ENCODE peak calls at places on chromosomes 3 and 15, in nine cellular contexts. R is choroid plexus epithelial cell; D is AG10803; N is activated CD4-positive, alpha-beta T cell treated with anti-CD3 and anti-CD28 coated beads, Interleukin-2, amount 50 U/mL, for 24 hours; L is GM13976; I is AG08396; M is AG20443; T is CD8-positive, alpha-beta T cell; C is aorta. U is an unnamed sample.

GRCh38 chr3:56086355-56086754 is 381.9 kb downstream of the ERC2 start:
- DNase-seq in R (peak), D (peak), N (no peak), L (no peak), I (peak), M (peak), T (no peak), C (no peak), U (no peak)

GRCh38 chr15:41603941-41604660 is 45.1 kb downstream of the TYRO3 start:
- DNase-seq in R (peak), D (peak), N (no peak), L (peak), I (peak), M (peak), T (peak), C (peak), U (peak)

GRCh38 chr15:38297623-38298388 is 45.2 kb downstream of the SPRED1 start:
- DNase-seq in R (peak), D (no peak), N (no peak), L (no peak), I (no peak), M (no peak), T (no peak), C (no peak), U (no peak)

GRCh38 chr3:19866751-19867347 is 67.2 kb downstream of the EFHB start:
- DNase-seq in R (peak), D (peak), N (no peak), L (peak), I (peak), M (peak), T (peak), C (no peak), U (peak)

GRCh38 chr3:194828126-194828525 is 142.4 kb downstream of the FAM43A start:
- DNase-seq in R (no peak), D (peak), N (no peak), L (no peak), I (no peak), M (peak), T (no peak), C (no peak), U (no peak)

GRCh38 chr3:137263982-137264777 is 306.4 kb downstream of the IL20RB start:
- DNase-seq in R (no peak), D (no peak), N (no peak), L (no peak), I (no peak), M (no peak), T (no peak), C (no peak), U (peak)

GRCh38 chr15:75356539-75356938 is 9.7 kb downstream of the NEIL1 start:
- DNase-seq in R (no peak), D (no peak), N (no peak), L (no peak), I (no peak), M (no peak), T (no peak), C (no peak), U (no peak)

GRCh38 chr3:125157183-125157582 is 55.4 kb downstream of the SLC12A8 start:
- DNase-seq in R (no peak), D (no peak), N (no peak), L (no peak), I (no peak), M (no peak), T (no peak), C (no peak), U (no peak)

GRCh38 chr3:43221076-43221475 is 65.3 kb upstream of the SNRK start:
- DNase-seq in R (peak), D (no peak), N (no peak), L (no peak), I (no peak), M (no peak), T (no peak), C (no peak), U (no peak)